ENCODE peak calls at places on chromosomes 3 and 15, in four cellular contexts. One of them, this sample, is unnamed.
A peak's percentile ranks its signal among the peaks of the same experiment; 100 is the strongest.

GRCh38 chr3:30350901-30351300 is 255.5 kb upstream of the TGFBR2 start:
- DNase-seq in GM10248: no peak
- DNase-seq in PC-3: no peak
- DNase-seq in progenitor cell of endocrine pancreas: no peak
- DNase-seq in this sample: no peak

GRCh38 chr15:32709295-32710033 is 8.3 kb upstream of the GREM1 start:
- DNase-seq in progenitor cell of endocrine pancreas: no peak
- DNase-seq in GM10248: no peak
- DNase-seq in PC-3: no peak
- DNase-seq in this sample: no peak

GRCh38 chr3:102537122-102537521 is 102.3 kb downstream of the ZPLD1 start:
- DNase-seq in PC-3: no peak
- DNase-seq in progenitor cell of endocrine pancreas: no peak
- DNase-seq in GM10248: no peak
- DNase-seq in this sample: no peak

GRCh38 chr3:32901005-32901932 is 50.2 kb upstream of the CCR4 start:
- DNase-seq in PC-3: peak; percentile 14
- DNase-seq in progenitor cell of endocrine pancreas: no peak
- DNase-seq in GM10248: no peak
- DNase-seq in this sample: no peak

GRCh38 chr15:88649286-88649733 is 10.5 kb downstream of the ISG20 start:
- DNase-seq in progenitor cell of endocrine pancreas: no peak
- DNase-seq in PC-3: peak; percentile 89
- DNase-seq in GM10248: peak; percentile 71
- DNase-seq in this sample: peak; percentile 61

GRCh38 chr15:82767163-82767829 is 38.6 kb downstream of the FSD2 start:
- DNase-seq in GM10248: no peak
- DNase-seq in progenitor cell of endocrine pancreas: no peak
- DNase-seq in PC-3: no peak
- DNase-seq in this sample: no peak

GRCh38 chr15:101225658-101226057 is 26.2 kb downstream of the CHSY1 start:
- DNase-seq in PC-3: no peak
- DNase-seq in GM10248: no peak
- DNase-seq in progenitor cell of endocrine pancreas: no peak
- DNase-seq in this sample: no peak

GRCh38 chr3:124041553-124041952 is 49.6 kb upstream of the ROPN1 start:
- DNase-seq in progenitor cell of endocrine pancreas: no peak
- DNase-seq in GM10248: no peak
- DNase-seq in PC-3: no peak
- DNase-seq in this sample: no peak

GRCh38 chr15:101126618-101127502 is 125.0 kb downstream of the CHSY1 start:
- DNase-seq in GM10248: no peak
- DNase-seq in progenitor cell of endocrine pancreas: no peak
- DNase-seq in PC-3: peak; percentile 14
- DNase-seq in this sample: no peak

GRCh38 chr3:160210799-160211221 is 14.4 kb upstream of the C3orf80 start:
- DNase-seq in GM10248: no peak
- DNase-seq in PC-3: peak; percentile 54
- DNase-seq in progenitor cell of endocrine pancreas: no peak
- DNase-seq in this sample: peak; percentile 62

GRCh38 chr15:63221346-63221745 is 31.9 kb downstream of the RAB8B start:
- DNase-seq in PC-3: peak; percentile 75
- DNase-seq in progenitor cell of endocrine pancreas: no peak
- DNase-seq in GM10248: no peak
- DNase-seq in this sample: peak; percentile 21

GRCh38 chr15:77386626-77387025 is 33.3 kb downstream of the PEAK1 start:
- DNase-seq in GM10248: no peak
- DNase-seq in PC-3: no peak
- DNase-seq in progenitor cell of endocrine pancreas: no peak
- DNase-seq in this sample: peak; percentile 21

GRCh38 chr3:133926736-133927542 is 31.3 kb upstream of the RAB6B start:
- DNase-seq in progenitor cell of endocrine pancreas: no peak
- DNase-seq in PC-3: no peak
- DNase-seq in GM10248: peak; percentile 10
- DNase-seq in this sample: no peak

GRCh38 chr15:74955796-74956647 is 550 bp downstream of the RPP25 start:
- DNase-seq in PC-3: no peak
- DNase-seq in progenitor cell of endocrine pancreas: peak; percentile 59
- DNase-seq in GM10248: peak; percentile 73
- DNase-seq in this sample: no peak

GRCh38 chr15:25770031-25770430 is 93.1 kb downstream of the ATP10A start:
- DNase-seq in PC-3: no peak
- DNase-seq in progenitor cell of endocrine pancreas: no peak
- DNase-seq in GM10248: no peak
- DNase-seq in this sample: no peak

GRCh38 chr3:34386309-34386708 is 587.9 kb downstream of the PDCD6IP start:
- DNase-seq in progenitor cell of endocrine pancreas: no peak
- DNase-seq in GM10248: no peak
- DNase-seq in PC-3: no peak
- DNase-seq in this sample: no peak

GRCh38 chr15:43880406-43881184 is 53.8 kb downstream of the WDR76 start:
- DNase-seq in GM10248: no peak
- DNase-seq in PC-3: no peak
- DNase-seq in progenitor cell of endocrine pancreas: no peak
- DNase-seq in this sample: no peak

GRCh38 chr3:56468184-56469106 is at the start of gene ERC2:
- DNase-seq in progenitor cell of endocrine pancreas: peak; percentile 83
- DNase-seq in GM10248: no peak
- DNase-seq in PC-3: peak; percentile 42
- DNase-seq in this sample: no peak

GRCh38 chr3:72821170-72821781 is 27.0 kb downstream of the SHQ1 start:
- DNase-seq in progenitor cell of endocrine pancreas: no peak
- DNase-seq in GM10248: peak; percentile 22
- DNase-seq in PC-3: peak; percentile 82
- DNase-seq in this sample: no peak

GRCh38 chr15:80875568-80875967 is 96.4 kb downstream of the CEMIP start:
- DNase-seq in PC-3: no peak
- DNase-seq in GM10248: no peak
- DNase-seq in progenitor cell of endocrine pancreas: no peak
- DNase-seq in this sample: no peak

GRCh38 chr3:141421639-141422319 is 53.5 kb downstream of the ZBTB38 start:
- DNase-seq in GM10248: no peak
- DNase-seq in PC-3: peak; percentile 68
- DNase-seq in progenitor cell of endocrine pancreas: no peak
- DNase-seq in this sample: peak; percentile 87

GRCh38 chr3:56595956-56596355 is 39.0 kb downstream of the CCDC66 start:
- DNase-seq in progenitor cell of endocrine pancreas: no peak
- DNase-seq in GM10248: no peak
- DNase-seq in PC-3: no peak
- DNase-seq in this sample: no peak

GRCh38 chr3:125104639-125105038 is 48.8 kb upstream of the HEG1 start:
- DNase-seq in progenitor cell of endocrine pancreas: no peak
- DNase-seq in GM10248: no peak
- DNase-seq in PC-3: no peak
- DNase-seq in this sample: no peak

GRCh38 chr3:51390186-51390585 is 899 bp upstream of the RBM15B start:
- DNase-seq in GM10248: no peak
- DNase-seq in PC-3: no peak
- DNase-seq in progenitor cell of endocrine pancreas: no peak
- DNase-seq in this sample: no peak

GRCh38 chr3:51389423-51390183 is 1.5 kb upstream of the RBM15B start:
- DNase-seq in progenitor cell of endocrine pancreas: no peak
- DNase-seq in PC-3: peak; percentile 34
- DNase-seq in GM10248: peak; percentile 52
- DNase-seq in this sample: peak; percentile 22

GRCh38 chr3:51386852-51387229 is 1.8 kb downstream of the MANF start:
- DNase-seq in progenitor cell of endocrine pancreas: no peak
- DNase-seq in PC-3: no peak
- DNase-seq in GM10248: no peak
- DNase-seq in this sample: no peak

GRCh38 chr3:51386159-51386851 is 1.2 kb downstream of the MANF start:
- DNase-seq in PC-3: no peak
- DNase-seq in progenitor cell of endocrine pancreas: no peak
- DNase-seq in GM10248: no peak
- DNase-seq in this sample: no peak

DNA sequence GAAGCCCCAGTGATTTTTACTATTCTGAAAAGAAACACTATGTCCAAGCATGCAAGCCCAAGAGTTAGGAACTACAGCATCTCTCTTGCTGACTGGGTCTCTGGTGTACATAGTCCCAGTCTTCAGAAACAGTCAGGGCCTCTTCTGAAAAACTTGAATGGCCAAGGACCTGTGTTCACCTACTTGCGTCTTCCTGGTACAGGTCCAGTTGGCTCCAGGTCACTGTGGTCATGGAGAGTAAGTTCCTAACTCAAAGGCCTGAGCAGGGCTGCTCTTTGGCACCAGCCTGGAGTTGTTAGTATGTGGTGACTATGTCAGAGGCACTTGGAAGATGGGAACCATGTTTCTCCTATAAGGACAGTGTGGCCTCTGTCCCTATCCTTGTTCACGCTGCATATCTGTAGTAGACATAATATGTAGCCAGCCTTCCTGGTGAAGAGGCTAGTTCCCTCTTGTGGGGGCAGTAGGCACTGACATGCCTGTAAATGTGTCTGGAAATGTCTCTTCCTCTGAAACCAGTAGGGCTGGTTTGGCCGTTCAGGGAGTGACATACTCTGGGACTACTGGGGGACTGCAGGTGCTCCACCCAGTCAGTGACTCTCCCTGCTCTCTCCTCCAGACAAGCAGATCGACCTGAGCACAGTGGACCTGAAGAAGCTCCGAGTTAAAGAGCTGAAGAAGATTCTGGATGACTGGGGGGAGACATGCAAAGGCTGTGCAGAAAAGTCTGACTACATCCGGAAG is 2.6 kb upstream of the RBM15B start:
- DNase-seq in PC-3: peak; percentile 91
- DNase-seq in progenitor cell of endocrine pancreas: no peak
- DNase-seq in GM10248: no peak
- DNase-seq in this sample: peak; percentile 22
- TF ChIP-seq CTCF in PC-3: peak; percentile 63
- TF ChIP-seq CTCF in progenitor cell of endocrine pancreas: peak; percentile 46
- TF ChIP-seq CTCF in GM10248: peak; percentile 28
- TF ChIP-seq CTCF in this sample: peak; percentile 40

GRCh38 chr15:69762373-69763148 is 309.9 kb downstream of the RPLP1 start:
- DNase-seq in GM10248: no peak
- DNase-seq in PC-3: peak; percentile 27
- DNase-seq in progenitor cell of endocrine pancreas: no peak
- DNase-seq in this sample: no peak
- TF ChIP-seq CTCF in GM10248: no peak
- TF ChIP-seq CTCF in PC-3: peak; percentile 40
- TF ChIP-seq CTCF in progenitor cell of endocrine pancreas: no peak
- TF ChIP-seq CTCF in this sample: peak; percentile 58

GRCh38 chr3:22938739-22939138 is 264.4 kb upstream of the UBE2E2 start:
- DNase-seq in PC-3: no peak
- DNase-seq in progenitor cell of endocrine pancreas: no peak
- DNase-seq in GM10248: no peak
- DNase-seq in this sample: no peak
- TF ChIP-seq CTCF in PC-3: no peak
- TF ChIP-seq CTCF in progenitor cell of endocrine pancreas: no peak
- TF ChIP-seq CTCF in GM10248: no peak
- TF ChIP-seq CTCF in this sample: no peak

DNA sequence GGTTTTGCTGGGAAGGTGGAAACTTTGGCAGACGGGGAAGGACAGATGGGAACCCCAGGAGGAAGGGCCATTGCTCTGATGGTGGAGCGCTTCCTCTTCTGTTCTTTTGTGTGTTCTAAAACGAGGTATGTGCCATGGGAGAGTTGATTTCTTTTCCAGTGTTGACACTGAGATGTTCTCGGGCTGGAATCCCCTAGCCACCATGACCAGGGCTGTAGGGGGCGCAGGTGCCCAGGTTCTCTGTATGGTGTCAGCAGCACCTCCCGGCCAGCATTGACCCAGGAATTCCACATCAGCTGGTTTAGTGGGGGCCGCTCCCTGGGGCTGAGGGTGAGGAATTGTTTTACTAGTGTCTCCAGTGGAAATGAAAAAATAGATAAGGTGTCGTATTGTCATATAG is 34.3 kb upstream of the ACAD9 start:
- DNase-seq in progenitor cell of endocrine pancreas: no peak
- DNase-seq in PC-3: no peak
- DNase-seq in GM10248: peak; percentile 17
- DNase-seq in this sample: no peak
- TF ChIP-seq CTCF in progenitor cell of endocrine pancreas: peak; percentile 35
- TF ChIP-seq CTCF in PC-3: no peak
- TF ChIP-seq CTCF in GM10248: peak; percentile 17
- TF ChIP-seq CTCF in this sample: no peak

GRCh38 chr3:122952509-122952908 is 75.1 kb downstream of the SEMA5B start:
- DNase-seq in GM10248: peak; percentile 59
- DNase-seq in progenitor cell of endocrine pancreas: no peak
- DNase-seq in PC-3: peak; percentile 74
- DNase-seq in this sample: no peak
- TF ChIP-seq CTCF in GM10248: no peak
- TF ChIP-seq CTCF in progenitor cell of endocrine pancreas: no peak
- TF ChIP-seq CTCF in PC-3: no peak
- TF ChIP-seq CTCF in this sample: no peak

GRCh38 chr3:53160335-53160659 is 712 bp upstream of the PRKCD start:
- DNase-seq in GM10248: no peak
- DNase-seq in PC-3: no peak
- DNase-seq in progenitor cell of endocrine pancreas: no peak
- DNase-seq in this sample: no peak

GRCh38 chr3:53160660-53161344 is at the start of gene PRKCD:
- DNase-seq in PC-3: peak; percentile 85
- DNase-seq in progenitor cell of endocrine pancreas: peak; percentile 70
- DNase-seq in GM10248: peak; percentile 96
- DNase-seq in this sample: peak; percentile 84

GRCh38 chr3:53158700-53159414 is 2.2 kb upstream of the PRKCD start:
- DNase-seq in progenitor cell of endocrine pancreas: no peak
- DNase-seq in GM10248: no peak
- DNase-seq in PC-3: no peak
- DNase-seq in this sample: no peak

GRCh38 chr3:53157974-53158580 is 2.9 kb upstream of the PRKCD start:
- DNase-seq in PC-3: no peak
- DNase-seq in GM10248: no peak
- DNase-seq in progenitor cell of endocrine pancreas: no peak
- DNase-seq in this sample: no peak

DNA sequence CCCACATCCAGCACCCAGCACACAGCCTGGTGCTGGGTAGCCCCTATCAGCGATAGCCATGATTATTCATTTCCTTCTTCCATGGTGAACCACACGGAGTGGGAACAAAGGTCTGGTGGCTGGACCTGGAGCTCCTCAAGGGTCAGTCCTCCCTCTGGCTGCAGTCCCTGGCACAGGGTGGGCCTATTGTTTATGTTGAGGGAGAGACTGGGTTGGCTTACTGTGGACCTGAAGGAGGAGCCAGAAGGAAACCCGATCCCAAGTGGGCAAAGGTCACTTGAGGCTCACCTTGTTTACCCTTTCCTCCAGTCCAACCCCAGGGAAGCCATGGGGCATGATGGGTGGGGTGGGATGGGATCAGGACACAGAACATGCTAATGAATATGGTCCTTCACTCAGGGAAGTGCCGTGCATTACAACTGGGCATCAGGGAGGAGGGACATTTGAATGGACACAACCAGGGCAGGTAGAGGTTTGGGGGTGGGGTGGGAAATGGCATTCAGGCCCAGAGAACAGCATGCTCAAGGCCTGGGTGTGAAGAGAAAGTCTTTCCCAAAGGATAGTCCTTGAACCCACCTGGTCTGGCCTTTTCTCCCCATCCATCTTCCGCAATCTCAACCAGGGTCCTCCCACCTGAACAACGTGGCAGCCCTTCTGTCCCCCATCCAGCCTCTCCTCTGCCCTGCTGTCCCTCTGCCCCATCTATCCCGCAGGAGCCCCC is 1.4 kb upstream of the PRKCD start:
- DNase-seq in GM10248: no peak
- DNase-seq in PC-3: no peak
- DNase-seq in progenitor cell of endocrine pancreas: peak; percentile 46
- DNase-seq in this sample: no peak
- TF ChIP-seq CTCF in GM10248: no peak
- TF ChIP-seq CTCF in PC-3: no peak
- TF ChIP-seq CTCF in progenitor cell of endocrine pancreas: no peak
- TF ChIP-seq CTCF in this sample: no peak

GRCh38 chr3:194265996-194266657 is 85.0 kb downstream of the CPN2 start:
- DNase-seq in GM10248: no peak
- DNase-seq in progenitor cell of endocrine pancreas: no peak
- DNase-seq in PC-3: no peak
- DNase-seq in this sample: no peak
- TF ChIP-seq CTCF in GM10248: no peak
- TF ChIP-seq CTCF in progenitor cell of endocrine pancreas: no peak
- TF ChIP-seq CTCF in PC-3: no peak
- TF ChIP-seq CTCF in this sample: no peak